ENCODE peak calls at places on chromosome 17, in seven cellular contexts. E is tibial nerve, G is esophagus muscularis mucosa, C is left ventricle myocardium inferior, J is BJ, L is IMR-90, H is fibroblast of lung. A is an unnamed sample.
A peak's percentile ranks its signal among the peaks of the same experiment; 100 is the strongest.

GRCh38 chr17:72518810-72519597 is 398.2 kb downstream of the SOX9 start:
- DNase-seq in L (no peak), H (no peak), G (no peak), C (no peak), J (no peak), E (no peak), A (no peak)

GRCh38 chr17:18259621-18260331 is 686 bp upstream of the MIEF2 start:
- DNase-seq in G (no peak), E (no peak), H (no peak), C (no peak), J (no peak), L (peak; percentile 20), A (no peak)

GRCh38 chr17:80947200-80947940 is 44.3 kb upstream of the CHMP6 start:
- DNase-seq in H (no peak), C (peak; percentile 7), L (no peak), E (no peak), G (no peak), J (no peak), A (no peak)

GRCh38 chr17:48954300-48954755 is 9.7 kb upstream of the SNF8 start:
- DNase-seq in J (no peak), C (no peak), H (peak; percentile 76), L (peak; percentile 49), G (no peak), E (no peak), A (peak; percentile 94)

GRCh38 chr17:27821318-27821717 is 21.0 kb upstream of the NOS2 start:
- DNase-seq in L (no peak), G (peak; percentile 17), H (no peak), E (no peak), J (no peak), C (no peak), A (no peak)

GRCh38 chr17:67415291-67415690 is 38.2 kb downstream of the PITPNC1 start:
- DNase-seq in H (no peak), J (no peak), C (no peak), E (no peak), L (no peak), G (no peak), A (no peak)

GRCh38 chr17:47714773-47715396 is 18.2 kb upstream of the TBX21 start:
- DNase-seq in L (no peak), G (no peak), E (no peak), C (no peak), H (no peak), J (no peak), A (no peak)

GRCh38 chr17:61116577-61116976 is 283.1 kb upstream of the TBX2 start:
- DNase-seq in L (no peak), E (no peak), J (no peak), C (no peak), G (no peak), H (no peak), A (no peak)

GRCh38 chr17:17479209-17479608 is 2.4 kb downstream of the MED9 start:
- DNase-seq in C (no peak), H (no peak), E (no peak), J (no peak), L (no peak), G (no peak), A (no peak)

GRCh38 chr17:45873728-45874127 is 20.6 kb upstream of the MAPT start:
- DNase-seq in H (no peak), L (no peak), G (no peak), C (no peak), J (no peak), E (no peak), A (no peak)

GRCh38 chr17:74992223-74992622 is 4.8 kb downstream of the CDR2L start:
- DNase-seq in H (no peak), L (no peak), C (no peak), E (no peak), G (no peak), J (no peak), A (no peak)

DNA sequence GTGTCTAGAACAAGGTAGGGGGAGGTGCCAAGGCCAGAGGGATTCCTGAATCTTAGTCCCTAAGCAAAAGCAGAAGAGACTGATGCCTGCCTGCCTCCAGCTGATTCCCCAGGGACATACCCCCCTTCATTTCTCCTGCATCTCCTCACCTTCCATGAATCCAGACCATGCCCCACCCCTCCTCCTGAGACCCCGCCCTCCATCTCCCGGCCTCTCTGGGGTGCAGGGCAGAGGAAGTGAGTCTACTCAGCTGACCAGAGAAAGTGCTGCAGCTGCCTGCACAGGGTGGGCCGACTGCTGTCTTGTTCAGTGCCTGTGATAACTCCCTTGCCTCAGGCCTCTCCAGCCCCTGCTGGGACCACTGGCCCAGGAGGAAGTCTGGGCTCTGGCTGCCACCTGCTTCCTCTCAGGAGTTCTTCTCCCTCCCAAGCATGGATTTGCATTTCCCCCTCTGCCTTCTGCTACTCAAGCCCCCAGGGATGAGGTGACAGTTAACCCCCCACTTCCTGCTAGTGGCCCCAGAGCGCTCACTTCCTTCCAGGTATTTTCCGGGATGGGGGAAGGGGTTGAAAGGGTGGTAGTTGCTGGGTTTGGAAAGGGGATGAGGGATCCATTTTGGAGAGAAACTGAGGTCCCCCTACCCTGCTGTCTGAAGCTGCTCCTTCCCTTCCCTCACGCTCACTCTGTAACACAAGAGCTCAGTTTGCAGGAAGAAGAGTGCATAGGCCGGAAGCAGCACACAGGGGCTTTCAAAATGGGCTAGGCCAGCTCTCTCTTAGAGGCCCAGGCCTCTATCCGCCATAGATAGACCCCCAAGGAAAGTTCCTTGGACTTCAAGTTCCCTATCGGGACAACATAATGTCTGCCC is 10.5 kb upstream of the TSPOAP1 start:
- DNase-seq in E (no peak), G (no peak), H (peak; percentile 70), J (no peak), C (peak; percentile 60), L (peak; percentile 88), A (peak; percentile 74)
- H3K4me3 ChIP-seq in E (peak overlapping the region; percentile 24), G (peak overlapping the region; percentile 12), H (peak overlapping the region; percentile 35), J (peak overlapping the region; percentile 31), C (peak overlapping the region; percentile 29), L (peak overlapping the region; percentile 45), A (no peak overlapping the region)

GRCh38 chr17:2336215-2337151 is at the start of gene TSR1:
- DNase-seq in E (peak; percentile 69), H (peak; percentile 89), C (peak; percentile 92), J (peak; percentile 41), L (peak; percentile 88), G (no peak), A (peak; percentile 93)
- TF ChIP-seq CTCF in E (no peak), H (peak; percentile 32), C (peak; percentile 40), J (peak; percentile 49), L (peak; percentile 30), G (peak; percentile 41), A (peak; percentile 52)

GRCh38 chr17:52759864-52760263 is 601.4 kb upstream of the CA10 start:
- DNase-seq in J (no peak), L (no peak), H (no peak), G (no peak), C (no peak), E (no peak), A (no peak)
- H3K27me3 ChIP-seq in J (no peaks in the 10 kb centered on the region), L (no peaks in the 10 kb centered on the region), H (no peaks in the 10 kb centered on the region), G (no peaks in the 10 kb centered on the region), C (no peaks in the 10 kb centered on the region), E (no peaks in the 10 kb centered on the region), A (peaks cover 3% of the 10 kb centered on the region)

GRCh38 chr17:37743612-37743874 is 1.3 kb downstream of the HNF1B start:
- DNase-seq in J (no peak), G (no peak), L (no peak), H (no peak), E (no peak), C (no peak), A (no peak)

GRCh38 chr17:37745801-37746426 is 1.1 kb upstream of the HNF1B start:
- DNase-seq in C (no peak), H (no peak), G (no peak), L (no peak), E (no peak), J (no peak), A (no peak)

GRCh38 chr17:37743875-37744632 is 805 bp downstream of the HNF1B start:
- DNase-seq in H (no peak), L (no peak), E (no peak), C (no peak), J (no peak), G (no peak), A (no peak)

GRCh38 chr17:37744961-37745800 is at the start of gene HNF1B:
- DNase-seq in G (no peak), H (no peak), E (no peak), C (no peak), J (no peak), L (no peak), A (no peak)

GRCh38 chr17:37744633-37744927 is 279 bp downstream of the HNF1B start:
- DNase-seq in G (no peak), H (no peak), L (no peak), E (no peak), J (no peak), C (no peak), A (no peak)
- H3K4me3 ChIP-seq in G (no peak overlapping the region), H (no peak overlapping the region), L (no peak overlapping the region), E (no peak overlapping the region), J (no peak overlapping the region), C (peak overlapping the region; percentile 57), A (no peak overlapping the region)

DNA sequence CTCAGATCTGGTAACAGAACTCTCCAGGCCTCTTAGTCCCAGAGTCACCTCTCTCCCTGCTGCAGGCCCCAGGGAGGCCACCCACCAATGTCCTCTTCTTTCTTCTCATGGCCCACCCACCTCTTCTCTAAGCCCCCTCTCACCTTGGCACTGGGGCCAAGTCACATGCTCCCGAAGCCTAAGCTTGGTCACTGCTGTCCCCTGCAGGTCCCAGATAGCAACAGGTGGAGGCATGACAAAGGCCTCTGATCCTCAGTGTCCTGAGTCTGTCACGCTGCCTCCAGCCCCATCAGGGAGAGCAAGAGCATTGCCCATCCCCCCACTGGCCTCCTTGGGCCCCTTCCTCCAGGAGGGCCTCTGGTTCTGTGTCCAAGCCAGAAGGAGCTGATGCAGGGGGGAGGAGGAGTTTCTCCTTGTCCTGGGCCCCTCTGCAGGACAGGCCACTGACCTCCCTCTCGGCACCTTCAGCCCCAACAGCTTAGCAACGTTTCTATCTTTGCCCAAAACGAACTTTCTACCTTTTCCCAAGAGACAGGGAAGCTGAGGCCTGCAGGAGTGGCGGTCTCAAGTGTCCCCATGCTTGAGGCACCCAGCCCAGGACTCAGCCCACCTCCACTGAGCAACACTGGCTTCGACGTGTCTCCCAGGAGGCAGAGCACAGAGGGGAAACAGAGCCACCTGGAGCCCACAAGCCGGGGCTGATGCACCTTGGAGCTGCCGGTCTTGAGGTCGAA is 8.6 kb downstream of the P2RX1 start:
- DNase-seq in L (no peak), E (no peak), C (no peak), J (no peak), G (no peak), H (no peak), A (peak; percentile 57)
- TF ChIP-seq CTCF in L (peak; percentile 23), E (no peak), C (peak; percentile 46), J (peak; percentile 18), G (peak; percentile 30), H (no peak), A (peak; percentile 87)

GRCh38 chr17:79395046-79395445 is 215.8 kb downstream of the RBFOX3 start:
- DNase-seq in C (no peak), J (no peak), H (no peak), E (no peak), G (no peak), L (no peak), A (no peak)

GRCh38 chr17:79399610-79400144 is 211.2 kb downstream of the RBFOX3 start:
- DNase-seq in C (no peak), E (no peak), G (no peak), L (no peak), J (no peak), H (no peak), A (no peak)

GRCh38 chr17:79398441-79398840 is 212.4 kb downstream of the RBFOX3 start:
- DNase-seq in H (no peak), C (no peak), J (no peak), L (no peak), E (no peak), G (no peak), A (no peak)

GRCh38 chr17:79395545-79395944 is 215.3 kb downstream of the RBFOX3 start:
- DNase-seq in E (no peak), G (no peak), C (no peak), J (no peak), L (no peak), H (no peak), A (no peak)

GRCh38 chr17:79396696-79397095 is 214.2 kb downstream of the RBFOX3 start:
- DNase-seq in L (no peak), C (no peak), G (no peak), E (no peak), J (no peak), H (no peak), A (no peak)
- H3K27me3 ChIP-seq in L (peaks cover 33% of the 10 kb centered on the region), C (peaks cover 98% of the 10 kb centered on the region), G (peaks cover 10% of the 10 kb centered on the region), E (peaks cover 89% of the 10 kb centered on the region), J (peaks cover 23% of the 10 kb centered on the region), H (peaks cover 16% of the 10 kb centered on the region), A (no peaks in the 10 kb centered on the region)

A was measured in WERI-Rb-1.